ENCODE peak calls at places on chromosomes 6 and 20, in seven cellular contexts. A is Kasumi-1; L is T-helper 1 cell; X is stimulated activated CD4-positive, alpha-beta T cell treated with anti-CD3 and anti-CD28 coated beads, Interleukin-15, amount 100 ng/mL, for 1 hour; V is ACHN; M is ovary; U is GM19239. I is an unnamed sample.

GRCh38 chr20:53656653-53657288 is 63.1 kb upstream of the ZNF217 start:
- DNase-seq in M (no peak), A (no peak), L (peak; percentile 36), U (no peak), X (no peak), V (no peak), I (no peak)

GRCh38 chr6:132931937-132932336 is 117.6 kb downstream of the RPS12 start:
- DNase-seq in M (no peak), V (no peak), X (no peak), L (no peak), U (no peak), A (no peak), I (peak; percentile 65)

GRCh38 chr20:20457392-20458126 is 89.7 kb downstream of the INSM1 start:
- DNase-seq in L (no peak), U (no peak), A (no peak), X (no peak), M (no peak), V (peak; percentile 32), I (no peak)

GRCh38 chr6:170365581-170365980 is 59.0 kb downstream of the FAM120B start:
- DNase-seq in L (no peak), X (no peak), U (no peak), M (no peak), A (no peak), V (no peak), I (no peak)

GRCh38 chr6:32857156-32857891 is 3.3 kb downstream of the PSMB9 start:
- DNase-seq in V (no peak), U (no peak), L (no peak), X (no peak), A (no peak), M (no peak), I (no peak)

GRCh38 chr6:126804255-126805064 is 314.0 kb upstream of the RSPO3 start:
- DNase-seq in L (peak; percentile 6), M (no peak), X (no peak), V (peak; percentile 59), A (peak; percentile 67), U (peak; percentile 5), I (peak; percentile 13)

GRCh38 chr6:99602519-99603420 is 3.9 kb upstream of the PRDM13 start:
- DNase-seq in L (no peak), X (no peak), V (no peak), A (no peak), U (no peak), M (no peak), I (no peak)

GRCh38 chr20:38473353-38473795 is 731 bp downstream of the RALGAPB start:
- DNase-seq in A (no peak), L (no peak), U (no peak), V (peak; percentile 28), M (no peak), X (no peak), I (no peak)

GRCh38 chr6:4608361-4609115 is 167.7 kb upstream of the CDYL start:
- DNase-seq in A (no peak), X (no peak), L (no peak), V (no peak), M (no peak), U (no peak), I (no peak)

GRCh38 chr6:151018035-151018434 is 152.5 kb downstream of the MTHFD1L start:
- DNase-seq in U (no peak), M (no peak), V (peak; percentile 78), X (no peak), A (no peak), L (no peak), I (peak; percentile 64)

GRCh38 chr6:43804550-43805223 is 34.7 kb downstream of the VEGFA start:
- DNase-seq in A (no peak), L (no peak), M (no peak), X (no peak), U (no peak), V (no peak), I (no peak)

GRCh38 chr20:57437672-57438330 is 46.6 kb downstream of the RBM38 start:
- DNase-seq in M (no peak), L (no peak), A (no peak), V (no peak), X (no peak), U (no peak), I (no peak)

GRCh38 chr6:44951253-44951656 is 376.9 kb upstream of the RUNX2 start:
- DNase-seq in V (no peak), X (no peak), U (no peak), L (no peak), M (no peak), A (no peak), I (no peak)

GRCh38 chr6:138487122-138487604 is 12.1 kb downstream of the NHSL1 start:
- DNase-seq in U (no peak), M (no peak), V (no peak), L (no peak), X (no peak), A (no peak), I (no peak)

GRCh38 chr6:26030716-26031115 is 56.5 kb upstream of the HFE start:
- DNase-seq in A (no peak), X (no peak), L (peak; percentile 64), U (no peak), V (no peak), M (no peak), I (no peak)

GRCh38 chr20:44111712-44112335 is 75.2 kb downstream of the JPH2 start:
- DNase-seq in M (no peak), V (no peak), A (no peak), L (no peak), U (no peak), X (no peak), I (no peak)

GRCh38 chr6:165774903-165775608 is 112.0 kb upstream of the PDE10A start:
- DNase-seq in M (no peak), U (no peak), V (no peak), L (no peak), A (no peak), X (no peak), I (peak; percentile 49)

GRCh38 chr20:48026981-48027592 is 241.8 kb upstream of the SULF2 start:
- DNase-seq in L (no peak), A (no peak), U (no peak), V (no peak), M (peak; percentile 37), X (no peak), I (no peak)

GRCh38 chr6:125197795-125198269 is 44.3 kb downstream of the TPD52L1 start:
- DNase-seq in U (no peak), X (no peak), L (no peak), V (peak; percentile 70), A (peak; percentile 4), M (peak; percentile 70), I (peak; percentile 83)

GRCh38 chr6:124738496-124738895 is 223.7 kb upstream of the RNF217 start:
- DNase-seq in M (no peak), X (no peak), V (no peak), A (no peak), U (no peak), L (no peak), I (no peak)

GRCh38 chr6:36838896-36839818 is at the start of gene CPNE5:
- DNase-seq in M (peak; percentile 61), U (no peak), A (no peak), X (no peak), V (no peak), L (no peak), I (no peak)

GRCh38 chr6:112571486-112571885 is 224.4 kb downstream of the RFPL4B start:
- DNase-seq in U (no peak), A (no peak), M (peak; percentile 64), X (no peak), V (no peak), L (no peak), I (no peak)

GRCh38 chr6:123806561-123806960 is 2.9 kb downstream of the NKAIN2 start:
- DNase-seq in M (no peak), V (no peak), L (no peak), A (no peak), X (no peak), U (no peak), I (no peak)

I was measured in RCC 7860.